ENCODE peak calls at places on chromosomes 16 and 17, in four cellular contexts. One of them, this sample, is unnamed.

GRCh38 chr17:32281011-32281451 is 15.4 kb downstream of the RHBDL3 start:
- DNase-seq in iPS-NIHi11: peak; percentile 75
- DNase-seq in uterus: no peak
- DNase-seq in AG09319: no peak
- DNase-seq in this sample: peak; percentile 47

GRCh38 chr17:62871291-62871690 is 63.2 kb upstream of the MARCHF10 start:
- DNase-seq in AG09319: no peak
- DNase-seq in uterus: no peak
- DNase-seq in iPS-NIHi11: no peak
- DNase-seq in this sample: no peak

GRCh38 chr16:27860091-27860490 is 203.4 kb downstream of the GSG1L start:
- DNase-seq in AG09319: no peak
- DNase-seq in iPS-NIHi11: no peak
- DNase-seq in uterus: no peak
- DNase-seq in this sample: no peak

GRCh38 chr17:80263253-80264047 is 2.8 kb downstream of the RNF213 start:
- DNase-seq in AG09319: peak; percentile 83
- DNase-seq in iPS-NIHi11: no peak
- DNase-seq in uterus: peak; percentile 82
- DNase-seq in this sample: peak; percentile 84

GRCh38 chr17:58219789-58220183 is 731 bp upstream of the MKS1 start:
- DNase-seq in uterus: no peak
- DNase-seq in AG09319: no peak
- DNase-seq in iPS-NIHi11: no peak
- DNase-seq in this sample: no peak

GRCh38 chr17:44376124-44376523 is 12.5 kb upstream of the FAM171A2 start:
- DNase-seq in AG09319: no peak
- DNase-seq in uterus: peak; percentile 22
- DNase-seq in iPS-NIHi11: peak; percentile 88
- DNase-seq in this sample: no peak

GRCh38 chr16:56737539-56737938 is 7.6 kb downstream of the NUP93 start:
- DNase-seq in uterus: no peak
- DNase-seq in iPS-NIHi11: no peak
- DNase-seq in AG09319: no peak
- DNase-seq in this sample: no peak

GRCh38 chr16:3999890-4000325 is 116.3 kb downstream of the ADCY9 start:
- DNase-seq in iPS-NIHi11: no peak
- DNase-seq in AG09319: no peak
- DNase-seq in uterus: no peak
- DNase-seq in this sample: no peak

GRCh38 chr17:57750109-57750845 is 5.2 kb upstream of the CCDC182 start:
- DNase-seq in uterus: no peak
- DNase-seq in AG09319: no peak
- DNase-seq in iPS-NIHi11: no peak
- DNase-seq in this sample: no peak

GRCh38 chr16:30083216-30084055 is 7.6 kb downstream of the PPP4C start:
- DNase-seq in iPS-NIHi11: no peak
- DNase-seq in AG09319: no peak
- DNase-seq in uterus: no peak
- DNase-seq in this sample: no peak

GRCh38 chr17:17892009-17892408 is 55.2 kb upstream of the SREBF1 start:
- DNase-seq in iPS-NIHi11: no peak
- DNase-seq in uterus: no peak
- DNase-seq in AG09319: no peak
- DNase-seq in this sample: no peak

GRCh38 chr16:583815-584591 is 5.9 kb upstream of the RAB40C start:
- DNase-seq in uterus: peak; percentile 23
- DNase-seq in AG09319: no peak
- DNase-seq in iPS-NIHi11: peak; percentile 48
- DNase-seq in this sample: no peak

GRCh38 chr16:2782583-2783351 is 4.6 kb downstream of the PRSS33 start:
- DNase-seq in uterus: peak; percentile 14
- DNase-seq in iPS-NIHi11: no peak
- DNase-seq in AG09319: no peak
- DNase-seq in this sample: no peak

GRCh38 chr17:3512512-3513171 is 36.8 kb downstream of the ASPA start:
- DNase-seq in uterus: peak; percentile 81
- DNase-seq in AG09319: no peak
- DNase-seq in iPS-NIHi11: peak; percentile 49
- DNase-seq in this sample: no peak

GRCh38 chr16:86095906-86096485 is 197.0 kb downstream of the IRF8 start:
- DNase-seq in uterus: no peak
- DNase-seq in iPS-NIHi11: no peak
- DNase-seq in AG09319: no peak
- DNase-seq in this sample: no peak

GRCh38 chr16:23174622-23175021 is 7.9 kb upstream of the SCNN1G start:
- DNase-seq in uterus: no peak
- DNase-seq in AG09319: no peak
- DNase-seq in iPS-NIHi11: peak; percentile 41
- DNase-seq in this sample: no peak

GRCh38 chr16:28974007-28974436 is 556 bp upstream of the SPNS1 start:
- DNase-seq in iPS-NIHi11: peak; percentile 70
- DNase-seq in uterus: peak; percentile 64
- DNase-seq in AG09319: peak; percentile 27
- DNase-seq in this sample: peak; percentile 66

GRCh38 chr17:75397217-75397616 is 8.3 kb downstream of the GRB2 start:
- DNase-seq in AG09319: no peak
- DNase-seq in uterus: no peak
- DNase-seq in iPS-NIHi11: no peak
- DNase-seq in this sample: no peak

GRCh38 chr16:87561200-87562105 is 40.9 kb upstream of the JPH3 start:
- DNase-seq in AG09319: no peak
- DNase-seq in uterus: no peak
- DNase-seq in iPS-NIHi11: no peak
- DNase-seq in this sample: no peak

GRCh38 chr17:80068301-80069160 is 32.1 kb downstream of the CCDC40 start:
- DNase-seq in uterus: peak; percentile 79
- DNase-seq in AG09319: peak; percentile 25
- DNase-seq in iPS-NIHi11: no peak
- DNase-seq in this sample: no peak

GRCh38 chr17:52995127-52995526 is 827.6 kb upstream of the KIF2B start:
- DNase-seq in uterus: no peak
- DNase-seq in AG09319: no peak
- DNase-seq in iPS-NIHi11: no peak
- DNase-seq in this sample: no peak

GRCh38 chr17:55005520-55005919 is 37.0 kb downstream of the STXBP4 start:
- DNase-seq in iPS-NIHi11: peak; percentile 19
- DNase-seq in AG09319: no peak
- DNase-seq in uterus: no peak
- DNase-seq in this sample: no peak

This sample was measured in NCI-H524 treated with DMSO at 0.1 percent for 48 hours.